ENCODE peak calls at places on chromosomes 1 and 21, in six cellular contexts. V, F, R, T, Q and C are unnamed samples.

GRCh38 chr1:177928194-177928593 is 41.7 kb downstream of the SEC16B start:
- DNase-seq in V (no peak), F (peak; percentile 33), R (no peak), T (no peak), Q (no peak), C (no peak)

GRCh38 chr1:51423098-51423821 is 92.9 kb upstream of the TTC39A start:
- DNase-seq in V (no peak), F (peak; percentile 35), R (no peak), T (no peak), Q (no peak), C (no peak)

GRCh38 chr1:91741301-91741700 is 144.7 kb downstream of the TGFBR3 start:
- DNase-seq in V (no peak), F (peak; percentile 39), R (no peak), T (no peak), Q (no peak), C (no peak)

GRCh38 chr1:76868154-76868882 is 1.0 kb downstream of the ST6GALNAC5 start:
- DNase-seq in V (no peak), F (peak; percentile 22), R (peak; percentile 4), T (no peak), Q (peak; percentile 62), C (no peak)

GRCh38 chr21:15022608-15023261 is 42.1 kb downstream of the NRIP1 start:
- DNase-seq in V (no peak), F (no peak), R (no peak), T (no peak), Q (no peak), C (no peak)

GRCh38 chr1:115726161-115726560 is 42.4 kb downstream of the CASQ2 start:
- DNase-seq in V (no peak), F (no peak), R (no peak), T (no peak), Q (no peak), C (no peak)

GRCh38 chr1:47687618-47687940 is 249.7 kb downstream of the FOXD2 start:
- DNase-seq in V (no peak), F (no peak), R (no peak), T (no peak), Q (peak; percentile 26), C (no peak)

GRCh38 chr1:42944207-42944928 is 14.3 kb downstream of the SLC2A1 start:
- DNase-seq in V (no peak), F (no peak), R (peak; percentile 81), T (no peak), Q (no peak), C (peak; percentile 80)

GRCh38 chr1:161730050-161730564 is 8.8 kb downstream of the FCRLB start:
- DNase-seq in V (no peak), F (peak; percentile 82), R (peak; percentile 24), T (peak; percentile 15), Q (peak; percentile 71), C (peak; percentile 30)

GRCh38 chr1:208511242-208511860 is 267.2 kb upstream of the PLXNA2 start:
- DNase-seq in V (no peak), F (no peak), R (no peak), T (no peak), Q (no peak), C (no peak)

GRCh38 chr21:34916446-34916845 is 132.7 kb downstream of the RUNX1 start:
- DNase-seq in V (no peak), F (peak; percentile 56), R (no peak), T (no peak), Q (no peak), C (no peak)

GRCh38 chr21:28725396-28725795 is 267.3 kb downstream of the LTN1 start:
- DNase-seq in V (no peak), F (no peak), R (no peak), T (no peak), Q (no peak), C (no peak)

GRCh38 chr1:200243042-200243437 is 166.8 kb downstream of the ZNF281 start:
- DNase-seq in V (no peak), F (no peak), R (no peak), T (no peak), Q (no peak), C (no peak)

GRCh38 chr1:241215203-241215602 is 141.8 kb downstream of the RGS7 start:
- DNase-seq in V (no peak), F (peak; percentile 44), R (no peak), T (no peak), Q (no peak), C (no peak)

GRCh38 chr1:22778842-22779520 is 68.3 kb downstream of the EPHB2 start:
- DNase-seq in V (no peak), F (no peak), R (no peak), T (no peak), Q (no peak), C (no peak)

GRCh38 chr1:158471920-158472319 is at the start of gene OR10R2:
- DNase-seq in V (no peak), F (no peak), R (no peak), T (no peak), Q (no peak), C (no peak)

GRCh38 chr1:40799351-40799867 is 15.8 kb downstream of the KCNQ4 start:
- DNase-seq in V (no peak), F (peak; percentile 35), R (peak; percentile 8), T (no peak), Q (no peak), C (no peak)

GRCh38 chr1:165843304-165843703 is 15.9 kb downstream of the UCK2 start:
- DNase-seq in V (no peak), F (peak; percentile 59), R (no peak), T (no peak), Q (no peak), C (no peak)

GRCh38 chr1:31700468-31701136 is 3.2 kb downstream of the COL16A1 start:
- DNase-seq in V (no peak), F (no peak), R (no peak), T (no peak), Q (no peak), C (no peak)

GRCh38 chr1:149942207-149942606 is 5.5 kb upstream of the MTMR11 start:
- DNase-seq in V (no peak), F (peak; percentile 51), R (no peak), T (no peak), Q (no peak), C (no peak)

GRCh38 chr1:42973304-42973703 is 14.6 kb upstream of the SLC2A1 start:
- DNase-seq in V (no peak), F (peak; percentile 48), R (no peak), T (no peak), Q (no peak), C (no peak)

GRCh38 chr1:149849246-149849946 is 50.0 kb upstream of the BOLA1 start:
- DNase-seq in V (no peak), F (no peak), R (no peak), T (peak; percentile 6), Q (no peak), C (no peak)